ENCODE peak calls at places on chromosome 2, in ten cellular contexts. N is hepatic stellate cell; X is NCI-H1694; G is GDM1; J is stimulated activated CD4-positive, alpha-beta T cell treated with anti-CD3 and anti-CD28 coated beads, Interleukin-15, amount 100 ng/mL, for 48 hours; C is NCI-H69; B is T-cell; L is activated CD4-positive, alpha-beta T cell treated with anti-CD3 and anti-CD28 coated beads, Interleukin-2, amount 10 ng/mL, durations not matched to agents 7 days and 5 days; E is stromal cell of bone marrow; V is germinal center. P is an unnamed sample.

GRCh38 chr2:179842498-179843153 is 18.8 kb downstream of the ZNF385B start:
- DNase-seq in C (peak; percentile 39), N (no peak), B (no peak), L (no peak), V (peak; percentile 20), X (peak; percentile 43), E (no peak), J (no peak), G (no peak), P (peak; percentile 22)

GRCh38 chr2:228688007-228688645 is 506.6 kb upstream of the SPHKAP start:
- DNase-seq in E (no peak), L (no peak), C (no peak), X (no peak), J (no peak), G (no peak), B (no peak), V (no peak), N (no peak), P (peak; percentile 92)

GRCh38 chr2:9675369-9676351 is 44.9 kb upstream of the YWHAQ start:
- DNase-seq in B (no peak), V (no peak), G (no peak), E (peak; percentile 85), L (no peak), C (peak; percentile 43), J (no peak), X (no peak), N (peak; percentile 82), P (peak; percentile 89)

GRCh38 chr2:11187083-11187619 is 31.9 kb downstream of the SLC66A3 start:
- DNase-seq in C (no peak), L (no peak), J (no peak), B (no peak), G (no peak), X (no peak), V (no peak), E (peak; percentile 41), N (no peak), P (peak; percentile 83)

GRCh38 chr2:186912979-186913378 is 64.0 kb upstream of the ZSWIM2 start:
- DNase-seq in J (no peak), C (no peak), L (no peak), N (no peak), G (no peak), B (no peak), X (no peak), E (no peak), V (no peak), P (no peak)

GRCh38 chr2:241986836-241987641 is 117.5 kb downstream of the RTP5 start:
- DNase-seq in E (no peak), B (no peak), G (no peak), X (no peak), J (no peak), C (no peak), V (no peak), N (no peak), L (no peak), P (no peak)

GRCh38 chr2:182718459-182718858 is 2.4 kb downstream of the DNAJC10 start:
- DNase-seq in L (no peak), N (no peak), G (no peak), C (no peak), X (no peak), J (no peak), V (no peak), E (no peak), B (no peak), P (no peak)

GRCh38 chr2:98867539-98868309 is 68.3 kb downstream of the CRACDL start:
- DNase-seq in C (peak; percentile 3), E (peak; percentile 11), N (no peak), J (no peak), B (no peak), X (no peak), G (no peak), V (no peak), L (no peak), P (no peak)

GRCh38 chr2:240974771-240975572 is 23.4 kb upstream of the SNED1 start:
- DNase-seq in X (no peak), N (no peak), E (no peak), V (no peak), G (no peak), J (no peak), C (no peak), B (no peak), L (peak; percentile 49), P (peak; percentile 37)

GRCh38 chr2:56250153-56250729 is 66.5 kb downstream of the CCDC85A start:
- DNase-seq in L (no peak), N (no peak), G (no peak), X (no peak), C (no peak), E (no peak), B (no peak), J (no peak), V (no peak), P (no peak)

GRCh38 chr2:90069290-90069894 is 1377.9 kb downstream of the RPIA start:
- DNase-seq in B (no peak), J (no peak), X (no peak), V (peak; percentile 60), E (peak; percentile 3), C (no peak), L (no peak), G (peak; percentile 16), N (peak; percentile 25), P (no peak)

GRCh38 chr2:70902067-70902442 is 33.6 kb upstream of the ATP6V1B1 start:
- DNase-seq in V (no peak), J (no peak), G (no peak), X (peak; percentile 36), N (no peak), B (no peak), C (no peak), E (no peak), L (no peak), P (no peak)